ENCODE peak calls at places on chromosomes 12 and 14, in seven cellular contexts. B, N, I, S, Z, K and R are unnamed samples.

GRCh38 chr12:120658286-120659150 is 18.1 kb downstream of the CABP1 start:
- DNase-seq in B (no peak), N (no peak), I (no peak), S (no peak), Z (no peak), K (no peak), R (no peak)

GRCh38 chr12:52837341-52837741 is 3.2 kb upstream of the KRT79 start:
- DNase-seq in B (no peak), N (no peak), I (no peak), S (no peak), Z (peak; percentile 91), K (no peak), R (no peak)

GRCh38 chr14:37753459-37753858 is 158.0 kb downstream of the TTC6 start:
- DNase-seq in B (no peak), N (no peak), I (no peak), S (no peak), Z (no peak), K (no peak), R (no peak)

GRCh38 chr12:24853588-24853987 is 95.3 kb downstream of the BCAT1 start:
- DNase-seq in B (no peak), N (no peak), I (no peak), S (no peak), Z (peak; percentile 87), K (no peak), R (no peak)

GRCh38 chr12:28872654-28873268 is 276.3 kb upstream of the FAR2 start:
- DNase-seq in B (peak; percentile 24), N (no peak), I (peak; percentile 70), S (peak; percentile 77), Z (peak; percentile 67), K (no peak), R (no peak)

GRCh38 chr12:68899251-68899771 is 33.7 kb downstream of the CPM start:
- DNase-seq in B (no peak), N (no peak), I (peak; percentile 88), S (no peak), Z (peak; percentile 59), K (no peak), R (peak; percentile 79)

GRCh38 chr12:3904999-3905398 is 31.8 kb upstream of the PARP11 start:
- DNase-seq in B (no peak), N (no peak), I (no peak), S (no peak), Z (no peak), K (no peak), R (no peak)

GRCh38 chr12:47328831-47329545 is 249.2 kb upstream of the AMIGO2 start:
- DNase-seq in B (no peak), N (no peak), I (no peak), S (no peak), Z (peak; percentile 77), K (no peak), R (no peak)

GRCh38 chr14:84420236-84420635 is 1109.7 kb upstream of the FLRT2 start:
- DNase-seq in B (no peak), N (no peak), I (no peak), S (no peak), Z (no peak), K (no peak), R (no peak)

GRCh38 chr12:83753205-83753604 is 1066.5 kb downstream of the TMTC2 start:
- DNase-seq in B (no peak), N (no peak), I (no peak), S (no peak), Z (no peak), K (no peak), R (no peak)

GRCh38 chr12:16389594-16389993 is 42.1 kb downstream of the MGST1 start:
- DNase-seq in B (peak; percentile 19), N (no peak), I (no peak), S (no peak), Z (peak; percentile 88), K (no peak), R (no peak)

GRCh38 chr12:106527356-106527755 is 55.4 kb upstream of the RFX4 start:
- DNase-seq in B (no peak), N (no peak), I (no peak), S (no peak), Z (peak; percentile 18), K (no peak), R (no peak)

GRCh38 chr12:67394600-67394999 is 125.4 kb downstream of the CAND1 start:
- DNase-seq in B (peak; percentile 39), N (no peak), I (peak; percentile 16), S (no peak), Z (peak; percentile 57), K (peak; percentile 68), R (peak; percentile 70)

GRCh38 chr12:108516511-108517275 is 1.6 kb downstream of the FICD start:
- DNase-seq in B (no peak), N (no peak), I (no peak), S (no peak), Z (no peak), K (no peak), R (no peak)

GRCh38 chr12:11710906-11711305 is 61.4 kb downstream of the ETV6 start:
- DNase-seq in B (no peak), N (no peak), I (no peak), S (no peak), Z (no peak), K (no peak), R (no peak)

GRCh38 chr14:90087433-90087832 is 25.6 kb downstream of the KCNK13 start:
- DNase-seq in B (peak; percentile 12), N (no peak), I (peak; percentile 45), S (no peak), Z (peak; percentile 58), K (no peak), R (no peak)

GRCh38 chr12:87142346-87142745 is 886.2 kb upstream of the MGAT4C start:
- DNase-seq in B (no peak), N (no peak), I (no peak), S (no peak), Z (no peak), K (no peak), R (no peak)

GRCh38 chr12:58416211-58416610 is 474.8 kb downstream of the ATP23 start:
- DNase-seq in B (no peak), N (no peak), I (no peak), S (no peak), Z (peak; percentile 88), K (no peak), R (no peak)

GRCh38 chr14:70856851-70857498 is 47.7 kb upstream of the MAP3K9 start:
- DNase-seq in B (no peak), N (no peak), I (no peak), S (no peak), Z (peak; percentile 96), K (no peak), R (no peak)

GRCh38 chr12:3333583-3333982 is 157.4 kb upstream of the PRMT8 start:
- DNase-seq in B (no peak), N (no peak), I (no peak), S (peak; percentile 66), Z (no peak), K (no peak), R (no peak)

GRCh38 chr14:86462193-86462592 is 932.2 kb downstream of the FLRT2 start:
- DNase-seq in B (no peak), N (no peak), I (peak; percentile 19), S (peak; percentile 41), Z (peak; percentile 30), K (no peak), R (peak; percentile 18)

GRCh38 chr12:15180325-15180724 is 40.9 kb downstream of the RERG start:
- DNase-seq in B (no peak), N (no peak), I (no peak), S (peak; percentile 45), Z (no peak), K (no peak), R (no peak)

DNA sequence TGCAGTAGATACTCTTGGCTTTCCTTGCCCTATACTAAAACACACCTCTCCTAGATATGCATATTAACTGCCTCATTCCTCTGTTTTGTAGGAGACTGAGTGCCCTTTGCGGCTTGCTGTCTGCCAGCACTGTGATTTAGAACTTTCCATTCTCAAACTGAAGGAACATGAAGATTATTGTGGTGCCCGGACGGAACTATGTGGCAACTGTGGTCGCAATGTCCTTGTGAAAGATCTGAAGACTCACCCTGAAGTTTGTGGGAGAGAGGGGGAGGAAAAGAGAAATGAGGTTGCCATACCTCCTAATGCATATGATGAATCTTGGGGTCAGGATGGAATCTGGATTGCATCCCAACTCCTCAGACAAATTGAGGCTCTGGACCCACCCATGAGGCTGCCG is 15.4 kb downstream of the TRAFD1 start:
- DNase-seq in B (no peak), N (no peak), I (no peak), S (no peak), Z (no peak), K (no peak), R (no peak)
- H3K36me3 ChIP-seq in B (no peaks in the 10 kb centered on the region), N (peaks cover 47% of the 10 kb centered on the region), I (no peaks in the 10 kb centered on the region), S (peaks cover 48% of the 10 kb centered on the region), Z (peaks cover 67% of the 10 kb centered on the region), K (peaks cover 80% of the 10 kb centered on the region), R (peaks cover 9% of the 10 kb centered on the region)

DNA sequence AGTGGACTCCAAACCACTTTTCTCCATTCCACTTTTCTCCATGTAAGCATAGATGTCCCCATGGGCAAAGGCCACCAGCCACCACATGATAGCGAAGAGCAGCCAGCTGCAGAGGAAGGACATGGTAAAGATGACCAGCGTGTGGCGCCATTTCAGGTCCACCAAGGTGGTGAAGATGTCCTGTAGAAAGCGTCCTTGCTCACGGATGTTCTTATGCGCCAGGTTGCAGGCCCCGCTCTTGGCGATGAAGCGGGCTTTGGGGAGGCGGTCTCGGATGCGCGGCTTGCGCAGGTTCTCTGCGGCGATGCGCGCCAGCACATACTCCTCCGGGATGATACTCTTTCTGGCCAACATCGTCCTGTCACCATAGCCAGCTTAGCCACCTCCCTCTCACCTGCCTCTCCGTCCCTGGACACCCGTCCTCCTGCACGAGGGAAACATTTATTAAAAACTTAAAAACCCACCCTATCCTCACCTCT is 1.2 kb downstream of the KCNJ8 start:
- DNase-seq in B (peak; percentile 64), N (no peak), I (peak; percentile 37), S (peak; percentile 87), Z (peak; percentile 23), K (no peak), R (peak; percentile 74)
- TF ChIP-seq CTCF in B (peak; percentile 32), N (no peak), I (no peak), S (peak; percentile 76), Z (peak; percentile 26), K (no peak), R (no peak)

DNA sequence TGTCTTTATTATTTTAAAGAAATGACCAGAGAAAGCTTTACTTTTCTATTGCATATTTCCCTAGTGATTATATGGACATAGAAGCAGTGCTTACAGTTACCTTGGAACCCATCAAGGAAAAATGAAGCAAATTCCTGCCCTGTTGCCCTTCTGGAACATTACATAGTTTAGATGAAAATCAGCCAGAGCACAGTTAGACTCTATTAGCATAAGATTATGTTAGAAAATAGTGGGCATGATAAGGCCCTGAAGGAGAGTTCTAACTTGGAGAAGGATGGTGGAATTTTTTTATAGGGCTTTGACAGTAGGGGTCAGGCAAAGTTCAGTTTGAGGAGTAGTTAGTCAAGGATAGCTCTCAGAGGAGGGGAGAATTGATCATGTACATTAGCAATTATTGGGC is 74.3 kb downstream of the FUT8 start:
- DNase-seq in B (no peak), N (no peak), I (no peak), S (no peak), Z (peak; percentile 42), K (no peak), R (no peak)
- H3K36me3 ChIP-seq in B (no peaks in the 10 kb centered on the region), N (no peaks in the 10 kb centered on the region), I (no peaks in the 10 kb centered on the region), S (no peaks in the 10 kb centered on the region), Z (no peaks in the 10 kb centered on the region), K (no peaks in the 10 kb centered on the region), R (no peaks in the 10 kb centered on the region)

DNA sequence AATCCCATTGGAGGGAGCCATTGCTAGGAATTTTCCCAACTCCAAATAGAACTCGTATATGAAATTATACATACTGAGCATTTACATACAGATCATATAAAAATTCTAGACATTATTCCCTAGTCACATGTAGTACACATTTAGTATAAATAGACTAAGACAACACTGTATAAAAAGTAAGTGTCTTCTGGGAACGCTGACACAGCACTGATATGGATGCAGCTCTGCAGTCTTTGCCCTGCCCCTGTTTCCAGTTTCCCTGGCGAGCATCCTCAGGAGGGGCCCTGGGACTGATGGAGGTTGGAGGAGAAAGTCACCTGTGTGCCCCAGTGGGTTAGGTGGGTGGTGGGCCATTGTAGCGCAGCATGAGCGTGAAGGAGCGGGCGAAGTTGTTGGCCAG is 97.8 kb upstream of the CLMN start:
- DNase-seq in B (no peak), N (no peak), I (no peak), S (no peak), Z (no peak), K (no peak), R (no peak)
- TF ChIP-seq CTCF in B (no peak), N (no peak), I (no peak), S (peak; percentile 35), Z (no peak), K (no peak), R (no peak)